ENCODE peak calls at places on chromosomes 6 and 20, in seven cellular contexts. One of them, this sample, is unnamed.
A peak's percentile ranks its signal among the peaks of the same experiment; 100 is the strongest.

GRCh38 chr6:155832596-155832995 is 377.0 kb upstream of the NOX3 start:
- DNase-seq in GM12878: no peak
- DNase-seq in body of pancreas: no peak
- DNase-seq in esophagus squamous epithelium: no peak
- DNase-seq in ovary: no peak
- DNase-seq in heart left ventricle: no peak
- DNase-seq in uterus: no peak
- DNase-seq in this sample: no peak

GRCh38 chr6:148700713-148701392 is 46.0 kb upstream of the UST start:
- DNase-seq in heart left ventricle: no peak
- DNase-seq in uterus: no peak
- DNase-seq in body of pancreas: no peak
- DNase-seq in GM12878: no peak
- DNase-seq in esophagus squamous epithelium: no peak
- DNase-seq in ovary: no peak
- DNase-seq in this sample: no peak

GRCh38 chr20:31678389-31679356 is 41.0 kb downstream of the COX4I2 start:
- DNase-seq in ovary: peak; percentile 66
- DNase-seq in uterus: no peak
- DNase-seq in heart left ventricle: no peak
- DNase-seq in body of pancreas: no peak
- DNase-seq in esophagus squamous epithelium: no peak
- DNase-seq in GM12878: no peak
- DNase-seq in this sample: no peak

GRCh38 chr6:105982761-105983600 is 103.2 kb upstream of the PRDM1 start:
- DNase-seq in esophagus squamous epithelium: no peak
- DNase-seq in heart left ventricle: no peak
- DNase-seq in uterus: no peak
- DNase-seq in GM12878: no peak
- DNase-seq in ovary: no peak
- DNase-seq in body of pancreas: no peak
- DNase-seq in this sample: no peak

GRCh38 chr6:149317656-149318571 is at the start of gene TAB2:
- DNase-seq in body of pancreas: peak; percentile 43
- DNase-seq in uterus: peak; percentile 46
- DNase-seq in GM12878: no peak
- DNase-seq in esophagus squamous epithelium: no peak
- DNase-seq in ovary: peak; percentile 68
- DNase-seq in heart left ventricle: peak; percentile 60
- DNase-seq in this sample: peak; percentile 87

GRCh38 chr6:168956884-168957730 is 296.5 kb downstream of the THBS2 start:
- DNase-seq in ovary: peak; percentile 67
- DNase-seq in heart left ventricle: peak; percentile 50
- DNase-seq in body of pancreas: peak; percentile 55
- DNase-seq in esophagus squamous epithelium: no peak
- DNase-seq in uterus: peak; percentile 74
- DNase-seq in GM12878: no peak
- DNase-seq in this sample: peak; percentile 61

GRCh38 chr6:145890422-145890821 is 73.7 kb downstream of the SHPRH start:
- DNase-seq in esophagus squamous epithelium: no peak
- DNase-seq in uterus: no peak
- DNase-seq in body of pancreas: no peak
- DNase-seq in heart left ventricle: no peak
- DNase-seq in GM12878: no peak
- DNase-seq in ovary: no peak
- DNase-seq in this sample: no peak

GRCh38 chr20:36147707-36148106 is 6.8 kb upstream of the EPB41L1 start:
- DNase-seq in uterus: peak; percentile 25
- DNase-seq in body of pancreas: no peak
- DNase-seq in ovary: no peak
- DNase-seq in heart left ventricle: no peak
- DNase-seq in GM12878: no peak
- DNase-seq in esophagus squamous epithelium: no peak
- DNase-seq in this sample: peak; percentile 85

GRCh38 chr20:32456869-32457421 is 98.8 kb downstream of the ASXL1 start:
- DNase-seq in uterus: no peak
- DNase-seq in GM12878: no peak
- DNase-seq in body of pancreas: no peak
- DNase-seq in heart left ventricle: no peak
- DNase-seq in ovary: peak; percentile 63
- DNase-seq in esophagus squamous epithelium: no peak
- DNase-seq in this sample: no peak

GRCh38 chr6:97066056-97066455 is 141.5 kb downstream of the KLHL32 start:
- DNase-seq in esophagus squamous epithelium: no peak
- DNase-seq in heart left ventricle: no peak
- DNase-seq in uterus: no peak
- DNase-seq in body of pancreas: no peak
- DNase-seq in GM12878: no peak
- DNase-seq in ovary: no peak
- DNase-seq in this sample: no peak

GRCh38 chr6:113631616-113632015 is 225.5 kb upstream of the MARCKS start:
- DNase-seq in uterus: no peak
- DNase-seq in ovary: no peak
- DNase-seq in GM12878: no peak
- DNase-seq in body of pancreas: no peak
- DNase-seq in heart left ventricle: no peak
- DNase-seq in esophagus squamous epithelium: no peak
- DNase-seq in this sample: no peak

GRCh38 chr6:113630738-113631535 is 226.2 kb upstream of the MARCKS start:
- DNase-seq in uterus: no peak
- DNase-seq in ovary: no peak
- DNase-seq in heart left ventricle: no peak
- DNase-seq in body of pancreas: no peak
- DNase-seq in GM12878: peak; percentile 97
- DNase-seq in esophagus squamous epithelium: no peak
- DNase-seq in this sample: no peak

GRCh38 chr6:113630365-113630737 is 226.8 kb upstream of the MARCKS start:
- DNase-seq in heart left ventricle: no peak
- DNase-seq in GM12878: no peak
- DNase-seq in uterus: no peak
- DNase-seq in ovary: no peak
- DNase-seq in body of pancreas: no peak
- DNase-seq in esophagus squamous epithelium: no peak
- DNase-seq in this sample: no peak

GRCh38 chr6:113633638-113634037 is 223.5 kb upstream of the MARCKS start:
- DNase-seq in body of pancreas: no peak
- DNase-seq in uterus: no peak
- DNase-seq in esophagus squamous epithelium: no peak
- DNase-seq in heart left ventricle: no peak
- DNase-seq in GM12878: no peak
- DNase-seq in ovary: no peak
- DNase-seq in this sample: no peak

DNA sequence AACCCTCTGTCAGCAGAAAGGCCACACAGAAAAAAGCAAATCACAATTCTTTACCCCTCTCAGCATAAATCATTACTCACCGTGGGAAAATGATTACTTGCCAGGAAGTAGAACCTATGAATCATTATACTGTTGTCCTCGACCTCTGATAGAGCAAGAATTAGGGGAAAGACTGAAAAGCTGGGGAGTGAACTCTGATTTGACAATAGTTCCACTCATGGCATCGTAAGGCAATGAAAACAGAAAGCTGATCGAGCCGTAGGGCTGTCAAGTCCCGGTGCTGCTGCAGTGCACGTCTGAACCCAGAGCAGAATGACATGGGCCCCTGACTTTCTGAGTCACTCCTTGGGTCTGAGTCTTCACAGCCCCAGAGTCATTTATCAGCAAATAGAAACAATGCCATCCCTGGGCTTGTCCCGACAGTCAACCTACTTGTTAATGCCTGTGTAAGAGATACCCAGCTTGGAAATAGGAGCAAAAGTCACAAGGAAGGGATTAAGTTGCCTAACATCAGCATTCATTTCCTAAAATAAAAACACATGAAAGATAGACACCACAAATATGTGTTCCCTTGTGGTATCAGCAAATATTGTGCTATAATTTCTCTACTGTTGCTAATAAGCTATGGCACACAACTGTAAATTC is 224.8 kb upstream of the MARCKS start:
- DNase-seq in ovary: no peak
- DNase-seq in esophagus squamous epithelium: no peak
- DNase-seq in GM12878: peak; percentile 91
- DNase-seq in body of pancreas: peak; percentile 52
- DNase-seq in heart left ventricle: no peak
- DNase-seq in uterus: no peak
- DNase-seq in this sample: peak; percentile 87
- TF ChIP-seq POLR2A in ovary: no peak
- TF ChIP-seq POLR2A in esophagus squamous epithelium: no peak
- TF ChIP-seq POLR2A in GM12878: peak; percentile 88
- TF ChIP-seq POLR2A in body of pancreas: peak; percentile 55
- TF ChIP-seq POLR2A in heart left ventricle: no peak
- TF ChIP-seq POLR2A in uterus: no peak
- TF ChIP-seq POLR2A in this sample: no peak

DNA sequence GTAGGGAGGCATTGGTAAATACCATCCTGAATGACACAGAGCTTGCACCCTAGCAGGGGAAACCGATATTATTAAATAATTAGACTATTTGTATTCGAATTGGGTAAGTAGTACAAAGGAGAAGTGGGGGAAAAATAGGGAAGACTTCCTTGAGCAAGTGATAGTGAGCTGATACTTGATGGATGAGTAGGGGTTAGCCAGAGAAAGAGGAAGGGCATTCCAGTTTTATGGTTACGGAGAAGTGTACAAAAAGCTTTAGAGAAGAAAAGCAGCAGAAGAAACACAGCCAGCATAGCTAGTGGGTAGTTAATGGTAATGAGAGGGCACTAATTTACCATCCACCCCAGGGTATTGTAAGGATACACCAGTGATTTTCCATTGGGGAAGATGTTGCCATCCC is 1.6 kb downstream of the RIOK1 start:
- DNase-seq in uterus: no peak
- DNase-seq in GM12878: no peak
- DNase-seq in body of pancreas: no peak
- DNase-seq in esophagus squamous epithelium: no peak
- DNase-seq in ovary: no peak
- DNase-seq in heart left ventricle: no peak
- DNase-seq in this sample: no peak
- H3K4me3 ChIP-seq in uterus: no peak overlapping the region
- H3K4me3 ChIP-seq in GM12878: peak overlapping the region; percentile 89
- H3K4me3 ChIP-seq in body of pancreas: no peak overlapping the region
- H3K4me3 ChIP-seq in esophagus squamous epithelium: peak overlapping the region; percentile 82
- H3K4me3 ChIP-seq in ovary: no peak overlapping the region
- H3K4me3 ChIP-seq in heart left ventricle: no peak overlapping the region
- H3K4me3 ChIP-seq in this sample: no peak overlapping the region

GRCh38 chr20:51412991-51413471 is 129.5 kb downstream of the NFATC2 start:
- DNase-seq in esophagus squamous epithelium: no peak
- DNase-seq in GM12878: no peak
- DNase-seq in heart left ventricle: no peak
- DNase-seq in ovary: no peak
- DNase-seq in uterus: no peak
- DNase-seq in body of pancreas: no peak
- DNase-seq in this sample: no peak

GRCh38 chr20:51412333-51412761 is 130.2 kb downstream of the NFATC2 start:
- DNase-seq in heart left ventricle: no peak
- DNase-seq in esophagus squamous epithelium: no peak
- DNase-seq in body of pancreas: no peak
- DNase-seq in uterus: no peak
- DNase-seq in GM12878: no peak
- DNase-seq in ovary: peak; percentile 28
- DNase-seq in this sample: no peak

GRCh38 chr20:51413753-51414323 is 128.7 kb downstream of the NFATC2 start:
- DNase-seq in esophagus squamous epithelium: no peak
- DNase-seq in GM12878: no peak
- DNase-seq in body of pancreas: no peak
- DNase-seq in ovary: no peak
- DNase-seq in uterus: no peak
- DNase-seq in heart left ventricle: no peak
- DNase-seq in this sample: no peak

GRCh38 chr20:51410586-51411325 is 131.8 kb downstream of the NFATC2 start:
- DNase-seq in body of pancreas: no peak
- DNase-seq in uterus: no peak
- DNase-seq in GM12878: no peak
- DNase-seq in ovary: no peak
- DNase-seq in heart left ventricle: no peak
- DNase-seq in esophagus squamous epithelium: no peak
- DNase-seq in this sample: no peak

GRCh38 chr20:51411867-51412266 is 130.7 kb downstream of the NFATC2 start:
- DNase-seq in uterus: no peak
- DNase-seq in ovary: no peak
- DNase-seq in heart left ventricle: no peak
- DNase-seq in body of pancreas: no peak
- DNase-seq in esophagus squamous epithelium: no peak
- DNase-seq in GM12878: no peak
- DNase-seq in this sample: no peak
- TF ChIP-seq CTCF in uterus: no peak
- TF ChIP-seq CTCF in ovary: no peak
- TF ChIP-seq CTCF in heart left ventricle: no peak
- TF ChIP-seq CTCF in body of pancreas: no peak
- TF ChIP-seq CTCF in esophagus squamous epithelium: no peak
- TF ChIP-seq CTCF in GM12878: no peak
- TF ChIP-seq CTCF in this sample: no peak

GRCh38 chr6:109490708-109491107 is 7.7 kb upstream of the ZBTB24 start:
- DNase-seq in GM12878: no peak
- DNase-seq in heart left ventricle: no peak
- DNase-seq in ovary: no peak
- DNase-seq in uterus: no peak
- DNase-seq in body of pancreas: no peak
- DNase-seq in esophagus squamous epithelium: no peak
- DNase-seq in this sample: no peak

GRCh38 chr6:109486068-109486467 is 3.0 kb upstream of the ZBTB24 start:
- DNase-seq in uterus: no peak
- DNase-seq in heart left ventricle: no peak
- DNase-seq in body of pancreas: no peak
- DNase-seq in esophagus squamous epithelium: no peak
- DNase-seq in ovary: no peak
- DNase-seq in GM12878: no peak
- DNase-seq in this sample: no peak

GRCh38 chr6:109493865-109494264 is 10.8 kb upstream of the ZBTB24 start:
- DNase-seq in uterus: no peak
- DNase-seq in body of pancreas: no peak
- DNase-seq in esophagus squamous epithelium: no peak
- DNase-seq in GM12878: no peak
- DNase-seq in ovary: no peak
- DNase-seq in heart left ventricle: no peak
- DNase-seq in this sample: no peak

GRCh38 chr6:109496036-109496761 is 13.2 kb upstream of the ZBTB24 start:
- DNase-seq in GM12878: no peak
- DNase-seq in uterus: no peak
- DNase-seq in body of pancreas: no peak
- DNase-seq in esophagus squamous epithelium: no peak
- DNase-seq in ovary: no peak
- DNase-seq in heart left ventricle: no peak
- DNase-seq in this sample: no peak

DNA sequence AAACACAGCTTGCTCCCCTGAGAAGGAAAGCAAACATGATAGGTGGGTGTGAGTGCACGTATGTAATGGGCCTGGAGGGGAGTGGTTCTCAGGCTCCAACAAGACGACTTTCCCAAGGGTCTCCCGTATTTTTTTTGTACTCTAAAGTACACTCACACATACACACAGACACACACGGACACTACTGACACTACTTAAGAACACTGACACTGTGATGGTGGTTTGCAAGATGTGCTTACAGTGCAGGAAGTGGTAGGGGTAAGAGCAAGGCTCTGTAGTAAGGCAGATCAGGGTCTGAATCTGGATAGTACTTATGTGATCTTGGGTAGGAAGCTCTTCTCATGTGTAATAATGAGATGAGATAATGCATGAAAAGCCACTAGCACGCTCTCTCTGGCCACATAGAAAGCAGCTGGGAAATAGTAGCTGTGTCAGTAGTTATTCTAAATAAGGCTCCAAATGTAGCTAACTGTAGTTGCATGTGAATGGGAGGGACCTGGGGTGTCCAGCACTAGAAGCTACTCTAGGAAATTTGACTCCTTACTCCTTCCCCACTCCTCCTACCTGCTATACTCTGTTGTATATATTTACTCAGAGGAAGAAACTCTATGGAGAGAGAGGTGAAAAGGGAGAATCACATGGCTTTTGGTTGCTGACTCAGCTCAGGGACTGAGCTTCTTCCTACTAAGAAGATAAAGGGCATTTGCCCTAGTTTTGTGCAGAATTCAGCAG is 8.4 kb upstream of the ZBTB24 start:
- DNase-seq in esophagus squamous epithelium: no peak
- DNase-seq in GM12878: no peak
- DNase-seq in uterus: no peak
- DNase-seq in body of pancreas: no peak
- DNase-seq in heart left ventricle: no peak
- DNase-seq in ovary: no peak
- DNase-seq in this sample: no peak
- TF ChIP-seq POLR2A in esophagus squamous epithelium: no peak
- TF ChIP-seq POLR2A in GM12878: no peak
- TF ChIP-seq POLR2A in uterus: no peak
- TF ChIP-seq POLR2A in body of pancreas: no peak
- TF ChIP-seq POLR2A in heart left ventricle: no peak
- TF ChIP-seq POLR2A in ovary: no peak
- TF ChIP-seq POLR2A in this sample: no peak

This sample was measured in lower leg skin.